ENCODE peak calls at places on chromosome 21, in six cellular contexts. Q is body of pancreas, U is AG09319, K is endothelial cell, N is mucosa of descending colon, S is WTC11. A is an unnamed sample.

GRCh38 chr21:37804001-37804400 is 112.3 kb downstream of the KCNJ6 start:
- DNase-seq in Q (no peak), U (no peak), K (no peak), N (no peak), S (no peak), A (no peak)

GRCh38 chr21:33238565-33239255 is 9.0 kb downstream of the IFNAR2 start:
- DNase-seq in Q (no peak), U (no peak), K (no peak), N (no peak), S (no peak), A (no peak)

GRCh38 chr21:29017639-29018237 is 1.4 kb downstream of the RWDD2B start:
- DNase-seq in Q (no peak), U (no peak), K (no peak), N (no peak), S (no peak), A (no peak)

GRCh38 chr21:32136546-32136945 is 142.3 kb downstream of the MIS18A start:
- DNase-seq in Q (no peak), U (no peak), K (no peak), N (no peak), S (no peak), A (no peak)

GRCh38 chr21:26710155-26710554 is 135.1 kb downstream of the ADAMTS1 start:
- DNase-seq in Q (no peak), U (no peak), K (no peak), N (no peak), S (no peak), A (no peak)

GRCh38 chr21:15804247-15804985 is 74.6 kb downstream of the USP25 start:
- DNase-seq in Q (no peak), U (no peak), K (no peak), N (no peak), S (no peak), A (no peak)

GRCh38 chr21:41506526-41507520 is 1.1 kb downstream of the TMPRSS2 start:
- DNase-seq in Q (peak; percentile 69), U (no peak), K (peak; percentile 47), N (peak; percentile 64), S (peak; percentile 37), A (peak; percentile 43)

GRCh38 chr21:46347791-46348381 is 23.9 kb downstream of the PCNT start:
- DNase-seq in Q (no peak), U (no peak), K (no peak), N (no peak), S (peak; percentile 39), A (no peak)

GRCh38 chr21:41147096-41147978 is 20.6 kb upstream of the BACE2 start:
- DNase-seq in Q (no peak), U (no peak), K (no peak), N (peak; percentile 40), S (no peak), A (no peak)

GRCh38 chr21:36419996-36420395 is 34.8 kb downstream of the CHAF1B start:
- DNase-seq in Q (peak; percentile 83), U (peak; percentile 80), K (peak; percentile 86), N (peak; percentile 71), S (peak; percentile 84), A (peak; percentile 84)

GRCh38 chr21:37552496-37553399 is 186.2 kb downstream of the DYRK1A start:
- DNase-seq in Q (no peak), U (no peak), K (no peak), N (no peak), S (no peak), A (no peak)

GRCh38 chr21:28822882-28823335 is 169.8 kb downstream of the LTN1 start:
- DNase-seq in Q (no peak), U (peak; percentile 43), K (no peak), N (peak; percentile 71), S (no peak), A (peak; percentile 3)

GRCh38 chr21:36564647-36565046 is 84.7 kb upstream of the CLDN14 start:
- DNase-seq in Q (no peak), U (no peak), K (no peak), N (no peak), S (no peak), A (no peak)

GRCh38 chr21:41520560-41521442 is 12.8 kb upstream of the TMPRSS2 start:
- DNase-seq in Q (no peak), U (no peak), K (no peak), N (no peak), S (no peak), A (no peak)

GRCh38 chr21:34180826-34181359 is 107.5 kb downstream of the MRPS6 start:
- DNase-seq in Q (no peak), U (no peak), K (no peak), N (no peak), S (no peak), A (no peak)

GRCh38 chr21:37139902-37140301 is 66.8 kb downstream of the TTC3 start:
- DNase-seq in Q (no peak), U (no peak), K (no peak), N (no peak), S (no peak), A (no peak)

GRCh38 chr21:41466024-41466820 is 40.2 kb downstream of the MX1 start:
- DNase-seq in Q (no peak), U (no peak), K (no peak), N (no peak), S (no peak), A (no peak)

DNA sequence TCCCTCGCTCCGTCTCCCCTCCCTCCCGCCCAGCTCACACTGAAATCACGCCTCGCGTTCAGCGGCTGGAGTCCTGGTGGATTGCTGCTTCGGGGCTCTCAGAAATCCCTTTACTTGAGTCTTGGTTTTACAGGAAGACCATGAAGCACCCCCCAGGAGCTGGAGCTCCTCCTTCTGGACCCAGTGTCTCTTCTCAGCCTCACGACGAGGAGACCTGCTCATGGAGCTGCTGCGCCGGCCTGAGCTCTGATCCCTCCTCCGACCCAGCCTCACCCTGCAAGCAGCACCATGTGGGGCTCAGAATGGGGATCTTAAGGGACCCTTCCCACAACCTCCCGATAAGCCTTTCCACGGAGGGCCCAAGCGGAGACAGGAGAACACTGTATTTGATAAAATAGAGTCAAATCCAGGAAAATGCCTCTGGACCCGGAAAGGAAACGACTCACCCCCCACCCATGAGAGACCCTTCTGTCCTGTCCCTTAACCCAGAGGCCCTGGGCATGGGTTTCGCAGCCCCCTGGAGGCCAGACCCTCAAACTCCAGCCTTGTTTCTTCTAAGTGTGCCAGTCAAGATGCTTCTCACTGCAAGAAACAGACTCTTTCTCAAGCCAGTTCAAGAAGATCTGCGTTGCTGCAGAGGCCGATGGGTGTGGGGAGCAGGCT is 26.0 kb downstream of the PDE9A start:
- DNase-seq in Q (no peak), U (no peak), K (no peak), N (no peak), S (peak; percentile 48), A (no peak)
- TF ChIP-seq CTCF in Q (no peak), U (no peak), K (no peak), N (no peak), S (no peak), A (no peak)

DNA sequence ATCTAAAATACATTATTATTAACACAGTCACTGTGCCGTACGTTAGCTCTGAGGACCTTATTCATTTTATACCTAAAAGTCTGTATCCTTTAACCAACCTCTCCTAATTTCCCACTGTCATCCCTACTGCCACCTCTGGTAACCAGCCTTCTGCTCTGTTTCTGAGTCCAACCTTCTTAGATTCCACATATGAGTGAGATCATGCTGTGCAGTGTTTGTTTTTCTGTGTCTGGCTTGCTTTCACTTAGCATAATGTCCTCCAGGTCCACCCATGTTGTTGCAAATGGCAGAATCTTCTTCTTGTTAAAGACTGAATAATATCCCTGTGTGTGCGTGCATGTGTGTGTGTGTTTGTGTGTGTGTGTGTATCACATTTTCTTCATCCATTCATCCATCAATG is 64.2 kb downstream of the ETS2 start:
- DNase-seq in Q (no peak), U (no peak), K (no peak), N (no peak), S (no peak), A (no peak)
- TF ChIP-seq CTCF in Q (no peak), U (peak; percentile 15), K (no peak), N (no peak), S (no peak), A (no peak)

DNA sequence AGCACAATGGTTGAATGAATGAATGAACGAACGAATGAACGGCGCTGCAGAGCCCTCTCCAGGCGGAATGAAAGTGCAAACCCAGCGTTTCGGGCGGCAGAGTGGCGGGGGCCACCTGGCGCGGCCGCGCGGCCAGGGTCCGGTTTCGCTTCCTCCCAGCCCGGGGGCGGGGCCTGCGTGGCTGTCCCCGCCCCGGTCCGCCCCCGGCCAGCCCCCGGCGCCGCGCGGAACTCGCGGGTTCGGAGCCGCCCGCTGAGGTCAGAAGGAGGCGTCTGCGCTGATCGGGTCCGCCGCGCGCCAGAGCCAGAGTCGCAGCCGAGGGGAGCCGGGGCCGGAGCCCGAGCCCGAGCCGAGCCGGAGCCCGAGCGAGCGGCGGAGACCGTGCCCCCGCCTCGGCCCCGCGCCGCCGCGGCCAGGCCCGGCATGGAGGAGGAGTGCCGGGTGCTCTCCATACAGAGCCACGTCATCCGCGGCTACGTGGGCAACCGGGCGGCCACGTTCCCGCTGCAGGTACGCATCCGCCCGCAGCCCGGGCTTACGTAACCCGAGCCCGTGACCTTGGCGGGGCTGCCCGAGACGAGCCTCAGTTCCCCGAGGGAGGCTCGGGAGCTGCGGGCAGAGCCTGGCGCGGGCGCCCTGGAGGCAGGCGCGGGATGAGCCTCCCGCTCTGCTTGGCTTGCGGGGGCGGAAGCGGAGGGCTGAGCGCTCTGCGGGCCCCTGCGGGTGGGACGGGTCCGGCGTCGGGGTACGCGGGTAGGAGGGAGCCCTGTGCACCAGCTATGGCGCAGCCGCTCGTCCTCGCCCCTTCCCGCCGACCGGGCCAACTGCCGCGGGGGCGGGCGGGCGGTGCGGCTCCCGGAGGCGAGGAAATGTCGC is at the start of gene PDXK:
- DNase-seq in Q (peak; percentile 87), U (peak; percentile 45), K (peak; percentile 85), N (peak; percentile 89), S (peak; percentile 82), A (peak; percentile 89)
- TF ChIP-seq CTCF in Q (no peak), U (no peak), K (no peak), N (no peak), S (no peak), A (no peak)

GRCh38 chr21:31107151-31107785 is 69.0 kb upstream of the KRTAP19-8 start:
- DNase-seq in Q (no peak), U (no peak), K (no peak), N (no peak), S (no peak), A (no peak)

GRCh38 chr21:31103163-31103562 is 64.9 kb upstream of the KRTAP19-8 start:
- DNase-seq in Q (no peak), U (no peak), K (no peak), N (no peak), S (no peak), A (no peak)

GRCh38 chr21:31099122-31099521 is 60.8 kb upstream of the KRTAP19-8 start:
- DNase-seq in Q (no peak), U (no peak), K (no peak), N (no peak), S (no peak), A (no peak)

GRCh38 chr21:31107871-31108270 is 69.6 kb upstream of the KRTAP19-8 start:
- DNase-seq in Q (no peak), U (no peak), K (no peak), N (no peak), S (no peak), A (no peak)

DNA sequence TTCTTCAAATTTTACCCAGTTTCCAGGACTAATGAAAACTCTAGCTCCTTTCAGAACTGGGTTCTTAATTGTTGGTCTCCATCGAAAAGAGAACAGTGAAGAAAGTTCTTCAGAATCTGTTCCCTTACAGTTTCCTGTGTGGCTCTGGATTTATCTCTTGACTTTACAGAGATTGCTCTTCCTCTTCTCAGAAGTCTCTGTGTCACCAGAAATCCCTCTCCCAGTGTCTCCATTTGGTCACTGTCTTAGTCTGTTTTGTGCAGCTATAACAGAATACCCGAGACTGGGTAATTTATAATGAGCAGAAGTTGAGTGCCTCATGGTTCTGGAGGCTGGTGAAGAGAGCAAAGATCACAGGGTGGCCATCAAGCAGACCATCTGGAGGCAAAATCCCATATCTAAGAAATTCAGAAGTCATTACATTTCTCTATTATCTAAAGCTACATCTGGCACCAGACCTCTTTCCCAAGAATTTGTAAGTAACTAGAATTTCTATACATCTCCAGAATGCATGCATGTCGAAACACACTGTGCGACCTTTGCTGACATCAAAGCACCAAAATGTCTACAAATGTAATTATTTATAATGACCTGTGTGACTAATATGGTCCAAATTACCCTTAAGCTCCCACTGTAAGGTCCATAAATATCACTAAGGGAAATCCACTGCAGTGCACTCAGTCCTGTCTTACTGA is 65.4 kb upstream of the KRTAP19-8 start:
- DNase-seq in Q (no peak), U (no peak), K (no peak), N (no peak), S (no peak), A (no peak)
- TF ChIP-seq CTCF in Q (no peak), U (no peak), K (no peak), N (no peak), S (no peak), A (no peak)

A was measured in nephron progenitor cell.